ENCODE peak calls at places on chromosomes 11 and 22, in six cellular contexts. C is adrenal gland, X is psoas muscle, D is mesendoderm, R is iPS DF 6.9, Y is PC-3. W is an unnamed sample.

GRCh38 chr11:10694481-10695239 is 1.1 kb upstream of the IRAG1 start:
- DNase-seq in C (no peak), X (no peak), D (no peak), R (no peak), Y (no peak), W (no peak)

GRCh38 chr11:1351278-1351937 is 38.3 kb upstream of the BRSK2 start:
- DNase-seq in C (no peak), X (peak; percentile 10), D (peak; percentile 91), R (no peak), Y (peak; percentile 6), W (peak; percentile 12)

GRCh38 chr11:57069942-57070341 is 81.2 kb downstream of the OR5AK2 start:
- DNase-seq in C (no peak), X (no peak), D (no peak), R (no peak), Y (no peak), W (no peak)

GRCh38 chr11:119786431-119787073 is 57.6 kb upstream of the NECTIN1 start:
- DNase-seq in C (no peak), X (no peak), D (peak; percentile 19), R (no peak), Y (no peak), W (no peak)

GRCh38 chr22:20494978-20495860 is at the start of gene KLHL22:
- DNase-seq in C (peak; percentile 49), X (peak; percentile 66), D (peak; percentile 41), R (no peak), Y (peak; percentile 30), W (peak; percentile 45)

GRCh38 chr11:109317726-109318125 is 104.3 kb upstream of the C11orf87 start:
- DNase-seq in C (no peak), X (no peak), D (no peak), R (no peak), Y (no peak), W (no peak)

GRCh38 chr11:12293486-12293885 is 83.9 kb upstream of the PARVA start:
- DNase-seq in C (no peak), X (no peak), D (no peak), R (no peak), Y (no peak), W (no peak)

GRCh38 chr11:124950606-124951330 is 3.2 kb upstream of the CCDC15 start:
- DNase-seq in C (no peak), X (no peak), D (no peak), R (no peak), Y (no peak), W (no peak)

GRCh38 chr11:102813484-102813883 is 15.5 kb upstream of the MMP1 start:
- DNase-seq in C (no peak), X (no peak), D (no peak), R (no peak), Y (no peak), W (no peak)

GRCh38 chr22:49300951-49301397 is 526.7 kb downstream of the BRD1 start:
- DNase-seq in C (no peak), X (no peak), D (no peak), R (no peak), Y (no peak), W (no peak)

GRCh38 chr11:93902921-93903320 is 52.5 kb upstream of the VSTM5 start:
- DNase-seq in C (no peak), X (no peak), D (no peak), R (no peak), Y (peak; percentile 21), W (no peak)

GRCh38 chr22:50276143-50276542 is 6.0 kb upstream of the MAPK11 start:
- DNase-seq in C (peak; percentile 86), X (no peak), D (peak; percentile 55), R (no peak), Y (peak; percentile 16), W (peak; percentile 66)

GRCh38 chr11:128061321-128061871 is 526.0 kb downstream of the ETS1 start:
- DNase-seq in C (no peak), X (no peak), D (peak; percentile 23), R (no peak), Y (no peak), W (no peak)

GRCh38 chr11:6326980-6327379 is 6.7 kb upstream of the CAVIN3 start:
- DNase-seq in C (no peak), X (no peak), D (no peak), R (no peak), Y (no peak), W (no peak)

GRCh38 chr11:35549787-35550186 is 24.4 kb upstream of the PAMR1 start:
- DNase-seq in C (no peak), X (no peak), D (peak; percentile 75), R (no peak), Y (peak; percentile 89), W (peak; percentile 77)

GRCh38 chr11:119584193-119585037 is 144.6 kb downstream of the NECTIN1 start:
- DNase-seq in C (peak; percentile 26), X (peak; percentile 61), D (peak; percentile 95), R (no peak), Y (peak; percentile 90), W (peak; percentile 99)

GRCh38 chr11:15166204-15166603 is 51.5 kb downstream of the INSC start:
- DNase-seq in C (no peak), X (no peak), D (no peak), R (no peak), Y (no peak), W (no peak)

GRCh38 chr22:49196046-49196511 is 631.6 kb downstream of the BRD1 start:
- DNase-seq in C (no peak), X (no peak), D (no peak), R (no peak), Y (no peak), W (no peak)

GRCh38 chr22:39522567-39523300 is 2.4 kb downstream of the ATF4 start:
- DNase-seq in C (peak; percentile 66), X (peak; percentile 82), D (no peak), R (no peak), Y (peak; percentile 50), W (no peak)

GRCh38 chr11:8793114-8793777 is 110.7 kb downstream of the RPL27A start:
- DNase-seq in C (no peak), X (no peak), D (no peak), R (no peak), Y (no peak), W (no peak)

GRCh38 chr22:49380095-49380827 is 447.4 kb downstream of the BRD1 start:
- DNase-seq in C (no peak), X (no peak), D (no peak), R (no peak), Y (no peak), W (no peak)

GRCh38 chr11:1503708-1504104 is 17.1 kb upstream of the MOB2 start:
- DNase-seq in C (peak; percentile 68), X (peak; percentile 86), D (no peak), R (no peak), Y (no peak), W (no peak)

GRCh38 chr22:23204541-23205157 is 24.3 kb downstream of the BCR start:
- DNase-seq in C (peak; percentile 65), X (peak; percentile 81), D (no peak), R (no peak), Y (no peak), W (no peak)

DNA sequence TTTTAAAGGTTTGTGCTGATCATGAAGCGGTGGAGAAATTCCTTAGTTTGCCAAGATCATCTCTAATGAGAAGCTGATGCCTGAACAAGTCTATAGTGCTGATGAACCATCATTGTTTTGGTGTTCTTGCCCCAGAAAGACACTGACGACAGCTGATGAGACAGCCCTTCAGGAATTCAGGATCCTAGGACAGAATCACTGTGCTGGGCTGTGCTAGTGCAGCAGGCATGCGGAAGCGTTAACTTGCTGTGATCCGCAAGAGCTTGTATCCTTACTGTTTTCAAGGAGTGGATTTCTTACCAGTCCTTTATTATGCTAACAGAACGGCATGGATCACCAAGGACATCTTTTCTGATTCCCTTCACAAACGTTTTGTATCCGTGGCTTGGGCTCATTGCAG is 104.1 kb downstream of the TBC1D22A start:
- DNase-seq in C (no peak), X (no peak), D (peak; percentile 69), R (no peak), Y (peak; percentile 56), W (no peak)
- H3K27ac ChIP-seq in C (no peak overlapping the region), X (no peak overlapping the region), D (no peak overlapping the region), R (no peak overlapping the region), Y (no peak overlapping the region), W (no peak overlapping the region)

DNA sequence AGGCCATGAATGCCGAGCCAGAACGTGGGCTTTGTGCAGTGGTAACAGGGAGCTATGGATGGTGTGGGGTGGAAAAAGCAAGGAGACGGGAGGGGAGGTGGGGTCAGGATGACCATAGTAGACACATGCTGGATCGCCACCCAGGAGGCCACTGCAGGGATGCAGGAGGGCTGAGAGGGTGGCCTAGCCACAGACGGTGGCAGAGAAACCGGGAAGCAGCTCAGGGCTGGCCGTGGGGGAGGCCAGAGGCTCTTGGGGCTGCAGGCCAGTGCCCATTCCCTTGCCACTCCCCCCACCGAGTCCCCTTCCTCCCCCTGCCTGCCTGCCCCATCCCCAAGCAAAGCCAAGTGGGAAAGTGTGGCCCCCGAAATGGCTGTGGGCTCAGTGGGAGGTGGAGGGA is 59.1 kb upstream of the TCF20 start:
- DNase-seq in C (no peak), X (no peak), D (no peak), R (no peak), Y (no peak), W (no peak)
- H3K4me1 ChIP-seq in C (no peaks in the 10 kb centered on the region), X (no peaks in the 10 kb centered on the region), D (peaks cover 2% of the 10 kb centered on the region), R (peaks cover 3% of the 10 kb centered on the region), Y (no peaks in the 10 kb centered on the region), W (peaks cover 30% of the 10 kb centered on the region)

GRCh38 chr11:121366970-121367369 is 74.4 kb downstream of the SC5D start:
- DNase-seq in C (no peak), X (no peak), D (no peak), R (no peak), Y (no peak), W (peak; percentile 78)
- H3K27ac ChIP-seq in C (no peak overlapping the region), X (no peak overlapping the region), D (no peak overlapping the region), R (no peak overlapping the region), Y (no peak overlapping the region), W (no peak overlapping the region)

GRCh38 chr11:122170815-122171475 is 54.9 kb upstream of the BLID start:
- DNase-seq in C (no peak), X (no peak), D (no peak), R (no peak), Y (peak; percentile 99), W (no peak)

GRCh38 chr11:122172352-122173073 is 56.5 kb upstream of the BLID start:
- DNase-seq in C (no peak), X (no peak), D (no peak), R (no peak), Y (peak; percentile 79), W (no peak)

GRCh38 chr11:122173074-122173450 is 57.0 kb upstream of the BLID start:
- DNase-seq in C (no peak), X (no peak), D (no peak), R (no peak), Y (peak; percentile 45), W (no peak)

GRCh38 chr11:122175316-122175715 is 59.3 kb upstream of the BLID start:
- DNase-seq in C (no peak), X (no peak), D (no peak), R (no peak), Y (peak; percentile 55), W (no peak)

GRCh38 chr11:122173587-122173986 is 57.6 kb upstream of the BLID start:
- DNase-seq in C (no peak), X (no peak), D (no peak), R (no peak), Y (peak; percentile 36), W (no peak)
- H3K4me1 ChIP-seq in C (no peaks in the 10 kb centered on the region), X (no peaks in the 10 kb centered on the region), D (no peaks in the 10 kb centered on the region), R (no peaks in the 10 kb centered on the region), Y (peaks cover 87% of the 10 kb centered on the region), W (peaks cover under 1% of the 10 kb centered on the region)

W was measured in A673.